ENCODE peak calls at places on chromosome 19, in four cellular contexts. W is adipocyte, S is fibroblast of lung, O is K562. J is an unnamed sample.

GRCh38 chr19:10141973-10142372 is 22.3 kb upstream of the EIF3G start:
- DNase-seq in O (no peak), S (no peak), W (no peak), J (no peak)

GRCh38 chr19:55902080-55902751 is 29.9 kb downstream of the NLRP13 start:
- DNase-seq in O (no peak), W (no peak), S (no peak), J (no peak)

GRCh38 chr19:15672580-15673175 is at the start of gene CYP4F12:
- DNase-seq in W (peak), O (peak), S (peak), J (no peak)

GRCh38 chr19:55383789-55384575 is at the start of gene TMEM238:
- DNase-seq in O (peak), S (peak), W (peak), J (peak)

GRCh38 chr19:13974073-13974472 is 21.8 kb downstream of the DCAF15 start:
- DNase-seq in S (no peak), W (no peak), O (peak), J (peak)

GRCh38 chr19:12665281-12665573 is 1.3 kb downstream of the MAN2B1 start:
- DNase-seq in S (no peak), W (no peak), O (no peak), J (no peak)

GRCh38 chr19:19185853-19186728 is 5.9 kb downstream of the BORCS8 start:
- DNase-seq in O (peak), S (peak), W (peak), J (peak)

GRCh38 chr19:7149956-7150705 is 80.6 kb downstream of the ZNF557 start:
- DNase-seq in W (no peak), S (no peak), O (no peak), J (peak)

GRCh38 chr19:7973883-7974282 is 30.4 kb upstream of the TIMM44 start:
- DNase-seq in S (no peak), O (no peak), W (no peak), J (no peak)

GRCh38 chr19:56838930-56839664 is 1.4 kb downstream of the PEG3 start:
- DNase-seq in W (peak), S (peak), O (no peak), J (peak)

GRCh38 chr19:12646551-12646950 is 20.0 kb downstream of the MAN2B1 start:
- DNase-seq in S (no peak), W (no peak), O (no peak), J (peak)

GRCh38 chr19:12580180-12580694 is 29.0 kb upstream of the ZNF564 start:
- DNase-seq in O (no peak), W (peak), S (no peak), J (no peak)

GRCh38 chr19:42477117-42477516 is 34.4 kb upstream of the CXCL17 start:
- DNase-seq in W (no peak), S (no peak), O (no peak), J (no peak)

GRCh38 chr19:17114414-17114831 is 38.8 kb downstream of the MYO9B start:
- DNase-seq in S (no peak), W (no peak), O (no peak), J (no peak)
- H3K9ac ChIP-seq in S (no peak), W (no peak), O (no peak), J (no peak)

GRCh38 chr19:52296773-52297600 is at the start of gene ZNF480:
- DNase-seq in W (peak), S (peak), O (peak), J (peak)

GRCh38 chr19:52291781-52292180 is 5.2 kb upstream of the ZNF480 start:
- DNase-seq in W (no peak), S (no peak), O (no peak), J (no peak)

GRCh38 chr19:52297601-52298358 is 811 bp downstream of the ZNF480 start:
- DNase-seq in W (no peak), S (peak), O (peak), J (peak)

GRCh38 chr19:52296400-52296772 is 583 bp upstream of the ZNF480 start:
- DNase-seq in O (no peak), S (no peak), W (no peak), J (no peak)
- H3K9ac ChIP-seq in O (peak), S (no peak), W (peak), J (peak)

DNA sequence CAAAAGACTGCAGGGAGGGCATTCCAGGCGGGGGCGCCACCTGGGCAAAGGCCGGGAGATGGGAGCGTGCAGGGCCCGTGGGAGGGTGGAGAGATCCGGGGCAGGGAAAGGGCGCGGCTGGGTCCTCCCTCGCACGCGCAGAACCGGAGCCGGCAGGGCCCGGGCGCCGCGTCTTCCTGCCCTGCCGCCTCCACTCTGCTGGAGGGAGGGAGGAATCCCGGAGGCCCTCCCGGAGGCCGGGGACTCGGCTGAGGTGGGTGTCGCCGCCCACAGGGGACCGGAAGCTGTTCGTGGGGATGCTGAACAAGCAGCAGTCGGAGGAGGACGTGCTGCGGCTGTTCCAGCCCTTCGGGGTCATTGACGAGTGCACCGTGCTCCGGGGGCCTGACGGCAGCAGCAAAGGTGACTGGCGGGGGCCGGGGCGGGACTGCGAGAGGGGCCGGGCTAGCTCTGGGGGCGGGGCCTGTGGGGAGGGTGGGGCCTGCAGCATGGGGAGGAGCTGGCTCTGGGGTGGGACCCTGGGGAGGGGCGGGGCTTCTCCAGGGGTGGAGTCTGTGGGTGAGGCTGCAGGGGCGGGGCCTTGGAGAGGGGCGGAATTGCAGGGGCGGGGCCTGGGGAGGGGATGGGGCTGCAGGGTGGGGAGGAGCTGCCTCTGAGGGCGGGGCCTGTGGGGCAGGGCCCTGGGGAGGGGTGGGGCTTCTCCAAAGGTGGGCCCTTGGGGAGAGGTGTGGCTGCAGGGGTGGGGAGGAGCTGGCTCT is 51.3 kb downstream of the CELF5 start:
- DNase-seq in S (peak), O (peak), W (peak), J (peak)
- H3K9ac ChIP-seq in S (no peak), O (peak), W (no peak), J (peak)

DNA sequence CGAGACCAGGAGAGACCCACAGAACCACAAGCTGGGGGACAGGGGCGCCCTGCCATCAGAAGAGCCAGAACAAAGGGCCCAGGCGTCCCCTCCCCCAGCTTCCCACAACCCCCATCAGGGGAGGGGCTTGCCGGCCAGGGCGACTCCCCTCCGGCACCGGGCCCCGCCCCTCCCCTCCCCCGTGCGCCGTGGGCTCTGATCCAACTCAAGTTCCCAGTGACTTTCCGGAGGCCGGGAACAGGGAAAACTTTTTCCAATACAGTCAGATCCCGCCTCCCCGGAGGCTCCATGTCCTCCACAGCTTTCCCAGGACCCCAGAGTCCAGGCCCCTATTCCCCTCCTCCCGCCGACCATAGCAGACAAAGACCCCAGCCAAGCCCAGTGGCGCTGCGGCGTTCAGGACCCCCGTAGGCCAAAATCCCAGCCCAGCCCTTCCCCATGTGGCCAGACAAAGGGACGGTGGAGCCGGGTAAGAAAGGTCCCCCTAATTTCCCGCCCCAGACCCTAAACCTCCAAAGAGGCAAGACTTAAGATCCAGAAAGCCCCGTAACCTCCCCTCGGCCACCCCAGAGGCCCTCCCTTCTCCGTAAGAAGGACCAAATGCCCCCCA is 673 bp downstream of the TEAD2 start:
- DNase-seq in O (peak), W (peak), S (peak), J (peak)
- H3K9ac ChIP-seq in O (peak), W (peak), S (peak), J (peak)

GRCh38 chr19:2716275-2716650 is 4.9 kb downstream of the DIRAS1 start:
- DNase-seq in O (no peak), W (no peak), S (no peak), J (peak)

GRCh38 chr19:2715470-2716274 is 5.5 kb downstream of the DIRAS1 start:
- DNase-seq in S (no peak), O (no peak), W (no peak), J (no peak)

GRCh38 chr19:2714531-2715269 is 6.5 kb downstream of the DIRAS1 start:
- DNase-seq in W (no peak), S (no peak), O (no peak), J (no peak)

GRCh38 chr19:2711937-2712205 is 9.3 kb downstream of the DIRAS1 start:
- DNase-seq in O (no peak), W (no peak), S (no peak), J (no peak)

GRCh38 chr19:2711175-2711936 is 8.9 kb upstream of the GNG7 start:
- DNase-seq in O (peak), W (no peak), S (peak), J (no peak)
- H3K9ac ChIP-seq in O (no peak), W (no peak), S (no peak), J (no peak)

GRCh38 chr19:40281381-40282208 is 3.5 kb downstream of the AKT2 start:
- DNase-seq in W (no peak), S (no peak), O (no peak), J (no peak)
- H3K9ac ChIP-seq in W (peak), S (no peak), O (no peak), J (no peak)

GRCh38 chr19:45814166-45814780 is 835 bp downstream of the RSPH6A start:
- DNase-seq in W (no peak), S (no peak), O (no peak), J (no peak)
- H3K9ac ChIP-seq in W (no peak), S (no peak), O (no peak), J (no peak)

DNA sequence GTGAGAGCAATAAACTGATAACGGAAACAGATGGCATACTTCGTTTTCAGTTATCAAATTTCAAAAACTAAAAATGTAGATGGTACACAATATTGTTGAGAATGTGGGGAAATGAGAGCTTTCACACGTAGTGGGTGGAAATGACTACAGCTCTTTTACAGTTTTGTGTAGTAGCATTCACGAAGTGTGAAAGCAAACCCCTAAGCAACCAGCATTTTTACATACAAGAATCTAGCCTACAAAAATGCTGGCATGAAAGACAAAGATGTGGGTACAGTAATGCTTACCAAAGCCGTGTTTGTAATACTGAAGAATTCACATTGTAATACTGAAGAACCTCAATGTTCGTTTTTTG is 6.3 kb upstream of the ZNF283 start:
- DNase-seq in O (no peak), W (no peak), S (no peak), J (no peak)
- H3K9ac ChIP-seq in O (no peak), W (peak), S (no peak), J (no peak)

GRCh38 chr19:861099-861755 is 1.8 kb downstream of the CFD start:
- DNase-seq in O (no peak), W (no peak), S (no peak), J (no peak)

GRCh38 chr19:858284-858683 is 1.2 kb upstream of the CFD start:
- DNase-seq in O (no peak), S (no peak), W (no peak), J (no peak)

GRCh38 chr19:861756-862528 is 2.5 kb downstream of the CFD start:
- DNase-seq in W (peak), S (peak), O (peak), J (peak)

GRCh38 chr19:860481-861098 is 1.1 kb downstream of the CFD start:
- DNase-seq in S (peak), W (peak), O (peak), J (peak)

DNA sequence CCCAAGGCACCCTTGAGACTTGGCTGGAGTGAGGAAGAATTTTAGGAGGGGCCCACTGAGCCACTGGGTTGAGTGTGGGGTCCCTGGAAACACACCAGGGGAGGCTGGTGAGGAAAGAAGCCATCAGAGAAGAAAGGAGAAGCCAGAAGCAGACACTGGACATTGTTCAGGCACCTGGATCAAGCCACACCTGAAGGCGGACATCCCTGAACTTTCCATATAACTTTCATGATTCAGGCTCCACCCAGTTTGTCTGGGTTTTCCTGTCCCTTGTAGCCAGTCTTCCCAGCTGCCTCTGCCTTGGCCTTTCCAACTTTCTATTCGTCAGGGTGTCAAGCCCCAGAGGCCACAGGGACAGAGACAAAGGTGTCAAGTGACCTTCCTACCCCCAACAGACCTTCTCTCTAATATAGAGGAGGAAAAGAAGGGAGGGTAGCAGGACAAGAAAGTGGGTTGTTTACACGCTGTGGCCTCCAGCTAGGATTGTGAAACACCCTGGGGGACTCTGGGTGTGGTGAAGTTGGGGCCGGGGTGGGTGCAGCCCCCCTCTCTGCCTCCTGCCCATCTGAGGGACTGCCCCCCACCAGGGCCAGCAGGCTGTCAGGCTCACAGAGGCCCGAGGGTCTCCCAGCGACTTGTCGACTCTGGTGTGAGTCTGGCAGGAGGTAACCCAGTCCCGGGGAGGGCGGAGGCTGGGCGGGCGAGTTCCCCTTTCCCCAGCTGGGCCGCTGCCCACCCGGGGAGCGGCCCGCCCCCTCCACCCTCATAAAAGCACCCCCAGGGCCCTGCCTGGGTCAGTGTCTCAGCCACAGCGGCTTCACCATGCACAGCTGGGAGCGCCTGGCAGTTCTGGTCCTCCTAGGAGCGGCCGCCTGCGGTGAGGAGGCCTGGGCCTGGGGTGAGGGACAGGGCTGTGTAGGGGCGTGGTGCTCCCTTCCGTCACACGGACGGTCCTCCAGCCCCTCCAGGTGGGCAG is at the start of gene CFD:
- DNase-seq in W (peak), O (peak), S (peak), J (peak)
- H3K9ac ChIP-seq in W (peak), O (peak), S (no peak), J (no peak)

GRCh38 chr19:43777163-43777700 is 3.5 kb downstream of the KCNN4 start:
- DNase-seq in S (no peak), O (peak), W (peak), J (peak)
- H3K9ac ChIP-seq in S (no peak), O (peak), W (no peak), J (no peak)

J was measured in SK-N-SH.